ENCODE peak calls at places on chromosomes 16 and 17, in five cellular contexts. E is CD8-positive, alpha-beta T cell; K is naive thymus-derived CD4-positive, alpha-beta T cell; W is neuronal stem cell; H is colonic mucosa. X is an unnamed sample. For H3K4me1, the result is how much of the 10 kb centered on the place peaks cover.

GRCh38 chr17:3695723-3696411 is at the start of gene P2RX5:
- DNase-seq in H (no peak), K (peak), E (peak), W (peak), X (peak)

GRCh38 chr17:76914937-76915336 is 46.7 kb downstream of the MGAT5B start:
- DNase-seq in H (no peak), W (no peak), K (no peak), E (no peak), X (no peak)

GRCh38 chr17:45838751-45839150 is 5.9 kb upstream of the SPPL2C start:
- DNase-seq in E (no peak), K (no peak), H (no peak), W (no peak), X (no peak)

GRCh38 chr17:74373838-74374606 is 6.7 kb downstream of the GPR142 start:
- DNase-seq in K (no peak), H (peak), W (no peak), E (no peak), X (no peak)

GRCh38 chr17:47276868-47277267 is 23.2 kb downstream of the ITGB3 start:
- DNase-seq in W (no peak), K (no peak), E (no peak), H (peak), X (peak)

GRCh38 chr17:59848778-59849177 is 44.0 kb downstream of the TUBD1 start:
- DNase-seq in E (no peak), K (no peak), H (peak), W (no peak), X (no peak)

GRCh38 chr17:65487161-65487560 is 74.3 kb downstream of the AXIN2 start:
- DNase-seq in H (no peak), E (no peak), W (no peak), K (no peak), X (no peak)

GRCh38 chr17:6498356-6498755 is 54.1 kb downstream of the PIMREG start:
- DNase-seq in H (no peak), W (no peak), K (no peak), E (no peak), X (no peak)

GRCh38 chr17:29807520-29808361 is 122.3 kb downstream of the SSH2 start:
- DNase-seq in K (peak), H (peak), E (peak), W (peak), X (peak)

GRCh38 chr17:34852614-34853013 is 108.6 kb downstream of the CCT6B start:
- DNase-seq in K (no peak), H (no peak), W (no peak), E (no peak), X (no peak)

GRCh38 chr17:82237746-82238561 is 9.1 kb downstream of the SLC16A3 start:
- DNase-seq in K (no peak), W (no peak), H (no peak), E (no peak), X (no peak)

GRCh38 chr17:36683387-36683786 is 82.0 kb downstream of the MRM1 start:
- DNase-seq in E (no peak), W (no peak), K (no peak), H (no peak), X (no peak)

GRCh38 chr16:60788631-60789030 is 1247.6 kb downstream of the CDH8 start:
- DNase-seq in W (no peak), K (no peak), E (no peak), H (no peak), X (no peak)

GRCh38 chr16:83533193-83533592 is 274.6 kb upstream of the HSBP1 start:
- DNase-seq in E (no peak), W (no peak), K (no peak), H (no peak), X (no peak)

GRCh38 chr16:3716831-3717234 is 491 bp downstream of the TRAP1 start:
- DNase-seq in H (peak), E (no peak), K (no peak), W (peak), X (peak)

GRCh38 chr16:11157143-11157542 is 98.9 kb downstream of the SOCS1 start:
- DNase-seq in H (no peak), E (no peak), W (no peak), K (no peak), X (no peak)

GRCh38 chr17:14332331-14332730 is 31.4 kb downstream of the HS3ST3B1 start:
- DNase-seq in E (no peak), W (no peak), K (no peak), H (no peak), X (no peak)

GRCh38 chr17:44719444-44719843 is 11.0 kb downstream of the DBF4B start:
- DNase-seq in H (no peak), W (no peak), E (no peak), K (no peak), X (no peak)

GRCh38 chr16:49744244-49744976 is 111.5 kb downstream of the ZNF423 start:
- DNase-seq in W (no peak), K (no peak), E (no peak), H (no peak), X (no peak)
- H3K4me1 ChIP-seq in W (under half), K (under half), E (under half), H (under half), X (under half)

GRCh38 chr17:78645421-78646295 is 68.5 kb upstream of the DNAH17 start:
- DNase-seq in H (peak), W (no peak), E (peak), K (peak), X (no peak)
- H3K27ac ChIP-seq in H (no peak), W (no peak), E (no peak), K (peak), X (no peak)

GRCh38 chr17:68201425-68201785 is 46.4 kb upstream of the AMZ2 start:
- DNase-seq in K (no peak), H (no peak), E (no peak), W (no peak), X (no peak)
- H3K4me1 ChIP-seq in K (under half), H (under half), E (under half), W (under half), X (under half)

DNA sequence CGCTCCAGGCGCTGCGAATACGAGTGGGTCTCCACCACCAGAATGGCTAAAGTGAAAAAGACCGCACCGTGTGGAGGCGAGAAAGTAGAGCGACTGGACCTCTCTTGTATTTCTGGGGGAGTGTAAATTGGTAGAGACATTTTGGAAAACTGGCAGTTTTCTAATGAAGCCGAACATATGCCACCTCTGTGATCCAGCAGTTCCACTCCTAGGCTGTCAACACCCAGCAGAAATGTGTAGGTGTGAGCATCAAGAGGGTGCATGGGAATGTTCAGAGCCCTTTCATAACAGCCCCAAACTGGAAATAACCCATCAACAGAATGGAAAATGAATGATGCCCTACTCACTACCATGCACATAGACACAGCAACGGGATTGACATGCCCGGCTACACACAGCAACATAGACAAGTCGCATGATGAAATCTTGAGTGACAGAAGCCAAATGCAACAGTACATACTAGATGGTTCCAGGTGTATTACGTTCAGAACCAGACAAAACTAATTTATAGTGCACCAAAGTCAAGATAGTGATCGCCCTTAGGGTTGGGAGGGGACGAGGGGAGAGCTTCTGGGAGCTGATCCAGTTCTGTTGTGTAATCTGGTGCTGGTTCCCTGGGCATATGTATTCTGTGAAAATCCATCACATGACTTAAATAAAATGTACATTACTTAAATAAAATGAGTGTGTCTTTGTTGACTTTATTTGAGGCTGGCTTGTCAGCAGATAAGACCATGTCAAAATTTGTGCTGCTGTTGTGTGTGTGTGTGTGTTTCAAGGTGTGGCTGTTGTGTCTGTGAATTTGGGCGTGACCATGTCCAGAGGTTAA is 877 bp upstream of the BCL7C start:
- DNase-seq in E (no peak), K (no peak), H (no peak), W (no peak), X (no peak)
- H3K27ac ChIP-seq in E (peak), K (peak), H (peak), W (peak), X (peak)

GRCh38 chr17:40460585-40460975 is 17.3 kb downstream of the IGFBP4 start:
- DNase-seq in K (no peak), E (no peak), H (no peak), W (no peak), X (no peak)
- H3K4me1 ChIP-seq in K (under half), E (under half), H (under half), W (under half), X (under half)

GRCh38 chr17:61307905-61308886 is 91.4 kb upstream of the TBX2 start:
- DNase-seq in E (no peak), H (no peak), K (no peak), W (no peak), X (peak)

GRCh38 chr17:61310611-61311010 is 89.0 kb upstream of the TBX2 start:
- DNase-seq in E (no peak), K (no peak), H (no peak), W (no peak), X (no peak)

GRCh38 chr17:61312406-61313295 is 87.0 kb upstream of the TBX2 start:
- DNase-seq in K (no peak), H (no peak), E (no peak), W (no peak), X (no peak)

GRCh38 chr17:61309362-61309761 is 90.3 kb upstream of the TBX2 start:
- DNase-seq in K (no peak), W (no peak), E (no peak), H (no peak), X (no peak)

DNA sequence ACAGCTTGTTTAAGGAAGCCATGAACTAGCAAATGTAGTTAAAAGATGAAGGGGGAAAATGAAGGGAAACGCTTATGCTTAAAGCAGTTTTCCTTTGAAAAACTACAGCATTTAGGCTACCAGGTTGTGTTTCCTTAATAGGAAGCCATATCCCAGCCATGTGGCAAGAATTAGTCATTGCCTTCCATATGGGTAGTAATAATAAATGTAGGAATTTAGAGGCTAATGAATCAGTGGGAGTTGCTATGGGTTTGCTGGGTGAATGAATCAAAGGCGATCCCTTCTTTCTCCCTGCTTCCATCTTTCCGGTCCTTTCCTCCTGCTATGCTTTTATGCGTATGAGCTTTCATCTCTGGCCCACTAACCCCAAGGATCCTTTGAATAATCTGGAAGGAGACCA is 89.8 kb upstream of the TBX2 start:
- DNase-seq in K (no peak), W (no peak), E (no peak), H (no peak), X (no peak)
- H3K27ac ChIP-seq in K (no peak), W (no peak), E (no peak), H (peak), X (no peak)

DNA sequence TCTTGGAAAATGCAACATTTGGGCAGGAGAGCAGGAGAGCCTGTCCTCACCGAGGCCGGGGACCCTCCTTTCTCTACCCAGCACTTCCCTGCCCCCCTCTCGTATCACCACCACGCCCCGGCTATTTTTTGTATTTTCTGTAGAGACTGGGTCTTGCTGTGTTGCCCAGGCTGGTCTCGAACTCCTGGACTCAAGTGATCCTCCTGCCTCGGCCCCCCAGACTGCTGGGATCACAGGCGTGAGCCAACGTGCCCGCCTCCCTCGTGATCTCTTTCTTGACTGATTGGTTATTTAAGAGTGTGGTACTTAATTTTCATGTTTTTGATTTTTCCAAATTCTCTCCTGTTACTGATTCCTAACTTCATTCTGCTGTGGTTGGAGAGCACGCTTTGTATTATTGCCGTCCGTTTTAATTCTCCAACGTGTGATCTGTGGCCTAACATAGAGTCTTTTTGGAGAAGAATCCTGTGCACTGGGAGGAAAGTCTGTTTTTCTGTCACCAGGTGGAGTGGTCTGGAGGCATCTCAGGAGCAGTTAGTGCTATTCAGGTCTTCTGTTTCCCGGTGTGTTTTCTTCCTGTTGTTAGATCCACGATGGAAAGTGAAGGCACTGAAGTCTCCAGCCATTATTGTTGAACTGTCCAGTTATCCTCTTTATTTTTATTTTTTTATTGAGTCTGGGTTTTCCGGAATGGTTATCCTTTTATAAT is 40.4 kb downstream of the ZNF778 start:
- DNase-seq in K (no peak), H (no peak), W (no peak), E (no peak), X (no peak)
- H3K4me1 ChIP-seq in K (under half), H (under half), W (under half), E (under half), X (under half)

GRCh38 chr17:21280081-21280518 is 4.4 kb upstream of the MAP2K3 start:
- DNase-seq in W (peak), H (peak), K (peak), E (peak), X (peak)

GRCh38 chr17:21282850-21283249 is 1.7 kb upstream of the MAP2K3 start:
- DNase-seq in K (no peak), E (no peak), H (no peak), W (no peak), X (no peak)

GRCh38 chr17:21283482-21284318 is 811 bp upstream of the MAP2K3 start:
- DNase-seq in H (no peak), K (no peak), W (no peak), E (no peak), X (no peak)

GRCh38 chr17:21284319-21285163 is at the start of gene MAP2K3:
- DNase-seq in K (peak), E (peak), H (peak), W (peak), X (peak)

GRCh38 chr17:21282231-21282630 is 2.3 kb upstream of the MAP2K3 start:
- DNase-seq in K (no peak), W (no peak), E (no peak), H (no peak), X (peak)
- H3K27ac ChIP-seq in K (no peak), W (no peak), E (no peak), H (no peak), X (no peak)

GRCh38 chr16:17749706-17750105 is 278.9 kb upstream of the XYLT1 start:
- DNase-seq in K (no peak), W (no peak), E (no peak), H (no peak), X (no peak)

GRCh38 chr16:17757808-17758207 is 287.0 kb upstream of the XYLT1 start:
- DNase-seq in E (no peak), W (no peak), H (no peak), K (no peak), X (no peak)

GRCh38 chr16:17755158-17755557 is 284.4 kb upstream of the XYLT1 start:
- DNase-seq in K (no peak), H (no peak), E (no peak), W (no peak), X (no peak)
- H3K4me1 ChIP-seq in K (under half), H (under half), E (under half), W (under half), X (under half)

GRCh38 chr16:80518436-80518835 is 22.4 kb upstream of the DYNLRB2 start:
- DNase-seq in K (peak), E (peak), H (no peak), W (no peak), X (no peak)
- H3K27ac ChIP-seq in K (no peak), E (no peak), H (no peak), W (no peak), X (no peak)